ENCODE peak calls at places on chromosome 4, in five cellular contexts. W is stimulated activated CD8-positive, alpha-beta memory T cell treated with anti-CD3 and anti-CD28 coated beads, Interleukin-4, amount 100 ng/mL, for 24 hours; J is choroid plexus epithelial cell; M is B cell; Q is HAP-1. O is an unnamed sample.
A peak's percentile ranks its signal among the peaks of the same experiment; 100 is the strongest.

GRCh38 chr4:101229116-101229515 is 118.2 kb downstream of the PPP3CA start:
- DNase-seq in W (no peak), J (peak; percentile 84), M (no peak), Q (no peak), O (no peak)

GRCh38 chr4:48375651-48376291 is 34.4 kb downstream of the SLAIN2 start:
- DNase-seq in W (no peak), J (peak; percentile 91), M (no peak), Q (peak; percentile 36), O (no peak)

GRCh38 chr4:6107114-6107791 is 89.0 kb upstream of the C4orf50 start:
- DNase-seq in W (no peak), J (no peak), M (no peak), Q (no peak), O (peak; percentile 35)

GRCh38 chr4:148203056-148203898 is 238.9 kb downstream of the NR3C2 start:
- DNase-seq in W (no peak), J (no peak), M (no peak), Q (peak; percentile 51), O (no peak)

GRCh38 chr4:73221734-73222133 is 36.9 kb downstream of the ANKRD17 start:
- DNase-seq in W (no peak), J (no peak), M (no peak), Q (no peak), O (no peak)

GRCh38 chr4:109592367-109592766 is 32.3 kb downstream of the MCUB start:
- DNase-seq in W (no peak), J (no peak), M (no peak), Q (no peak), O (no peak)

GRCh38 chr4:139978692-139979091 is 175.3 kb downstream of the MAML3 start:
- DNase-seq in W (no peak), J (no peak), M (peak; percentile 74), Q (no peak), O (no peak)

GRCh38 chr4:44425614-44426208 is 22.9 kb downstream of the KCTD8 start:
- DNase-seq in W (no peak), J (peak; percentile 14), M (no peak), Q (peak; percentile 55), O (peak; percentile 50)

GRCh38 chr4:174423257-174423944 is 98.9 kb downstream of the HPGD start:
- DNase-seq in W (no peak), J (peak; percentile 75), M (peak; percentile 18), Q (peak; percentile 21), O (no peak)

GRCh38 chr4:119730644-119730995 is 102.0 kb upstream of the PDE5A start:
- DNase-seq in W (no peak), J (peak; percentile 30), M (no peak), Q (no peak), O (no peak)

GRCh38 chr4:62913065-62913464 is 1496.2 kb downstream of the TECRL start:
- DNase-seq in W (no peak), J (no peak), M (no peak), Q (no peak), O (no peak)

GRCh38 chr4:124318292-124318691 is 394.2 kb downstream of the ANKRD50 start:
- DNase-seq in W (no peak), J (no peak), M (no peak), Q (no peak), O (no peak)

GRCh38 chr4:147724468-147725201 is 7.3 kb upstream of the ARHGAP10 start:
- DNase-seq in W (no peak), J (no peak), M (no peak), Q (no peak), O (no peak)

GRCh38 chr4:87973283-87974169 is 2.0 kb upstream of the SPP1 start:
- DNase-seq in W (no peak), J (peak; percentile 80), M (peak; percentile 42), Q (peak; percentile 72), O (no peak)

GRCh38 chr4:78569291-78569821 is 17.8 kb downstream of the ANXA3 start:
- DNase-seq in W (no peak), J (peak; percentile 88), M (no peak), Q (no peak), O (no peak)

GRCh38 chr4:1330761-1331590 is 16.0 kb upstream of the UVSSA start:
- DNase-seq in W (peak; percentile 43), J (no peak), M (no peak), Q (no peak), O (no peak)

GRCh38 chr4:82043809-82044137 is 330.0 kb downstream of the HNRNPD start:
- DNase-seq in W (no peak), J (no peak), M (no peak), Q (no peak), O (no peak)

GRCh38 chr4:153205028-153205648 is 895 bp downstream of the TRIM2 start:
- DNase-seq in W (no peak), J (no peak), M (peak; percentile 34), Q (peak; percentile 78), O (no peak)

GRCh38 chr4:83212041-83212851 is 72.4 kb downstream of the COQ2 start:
- DNase-seq in W (peak; percentile 28), J (no peak), M (peak; percentile 80), Q (no peak), O (no peak)

GRCh38 chr4:155906554-155907247 is 3.2 kb downstream of the TDO2 start:
- DNase-seq in W (no peak), J (peak; percentile 99), M (no peak), Q (peak; percentile 83), O (no peak)

GRCh38 chr4:106038012-106038411 is 142.7 kb downstream of the NPNT start:
- DNase-seq in W (no peak), J (no peak), M (no peak), Q (no peak), O (no peak)

GRCh38 chr4:37066149-37066548 is 178.4 kb upstream of the NWD2 start:
- DNase-seq in W (no peak), J (no peak), M (no peak), Q (no peak), O (no peak)

GRCh38 chr4:10186228-10187214 is 69.9 kb upstream of the WDR1 start:
- DNase-seq in W (no peak), J (no peak), M (no peak), Q (no peak), O (no peak)

GRCh38 chr4:8594097-8595038 is 1.8 kb downstream of the CPZ start:
- DNase-seq in W (no peak), J (peak; percentile 91), M (no peak), Q (peak; percentile 76), O (peak; percentile 78)

GRCh38 chr4:1201851-1202525 is 29.6 kb upstream of the SPON2 start:
- DNase-seq in W (peak; percentile 61), J (peak; percentile 93), M (peak; percentile 57), Q (peak; percentile 5), O (no peak)

GRCh38 chr4:158863296-158863695 is 94.5 kb downstream of the FNIP2 start:
- DNase-seq in W (no peak), J (no peak), M (no peak), Q (no peak), O (no peak)

GRCh38 chr4:10288830-10289533 is 168.2 kb downstream of the ZNF518B start:
- DNase-seq in W (no peak), J (no peak), M (no peak), Q (no peak), O (no peak)

GRCh38 chr4:72076562-72076961 is 44.8 kb downstream of the NPFFR2 start:
- DNase-seq in W (no peak), J (peak; percentile 4), M (no peak), Q (no peak), O (no peak)

GRCh38 chr4:146567396-146567795 is 45.7 kb upstream of the SLC10A7 start:
- DNase-seq in W (no peak), J (no peak), M (no peak), Q (no peak), O (no peak)

GRCh38 chr4:5708171-5708828 is at the start of gene EVC2:
- DNase-seq in W (no peak), J (peak; percentile 54), M (peak; percentile 6), Q (no peak), O (peak; percentile 77)

GRCh38 chr4:41881931-41882621 is 53.2 kb upstream of the TMEM33 start:
- DNase-seq in W (no peak), J (no peak), M (no peak), Q (peak; percentile 28), O (peak; percentile 64)

GRCh38 chr4:113872426-113873260 is 106.8 kb downstream of the ARSJ start:
- DNase-seq in W (no peak), J (peak; percentile 32), M (no peak), Q (no peak), O (no peak)

GRCh38 chr4:84279678-84280077 is 219.4 kb downstream of the NKX6-1 start:
- DNase-seq in W (no peak), J (peak; percentile 5), M (no peak), Q (no peak), O (no peak)

GRCh38 chr4:4575284-4576211 is 33.7 kb upstream of the STX18 start:
- DNase-seq in W (peak; percentile 62), J (peak; percentile 65), M (peak; percentile 83), Q (no peak), O (peak; percentile 92)

GRCh38 chr4:32417113-32417704 is 1697.0 kb downstream of the PCDH7 start:
- DNase-seq in W (no peak), J (peak; percentile 31), M (no peak), Q (no peak), O (no peak)

O was measured in ecto neural progenitor cell.